ENCODE peak calls at places on chromosomes 12 and 14, in five cellular contexts. S is stimulated activated CD4-positive, alpha-beta T cell treated with anti-CD3 and anti-CD28 coated beads, Interleukin-2, amount 100 ng/mL, for 48 hours; U is mesendoderm; G is small intestine; P is cardiac muscle cell. C is an unnamed sample.

GRCh38 chr14:90605430-90605829 is 208.6 kb downstream of the CALM1 start:
- DNase-seq in S (no peak), U (peak), G (no peak), P (no peak), C (no peak)

GRCh38 chr12:120361506-120362208 is 7.3 kb downstream of the MSI1 start:
- DNase-seq in S (no peak), U (peak), G (peak), P (peak), C (peak)

GRCh38 chr12:1013618-1014489 is 22.8 kb downstream of the ERC1 start:
- DNase-seq in S (no peak), U (peak), G (no peak), P (no peak), C (no peak)

GRCh38 chr12:30694412-30694955 is 1.2 kb downstream of the IPO8 start:
- DNase-seq in S (no peak), U (peak), G (peak), P (no peak), C (no peak)

GRCh38 chr12:26318661-26319068 is 123.3 kb downstream of the SSPN start:
- DNase-seq in S (no peak), U (peak), G (no peak), P (no peak), C (no peak)

GRCh38 chr12:131056626-131057025 is 102.9 kb downstream of the ADGRD1 start:
- DNase-seq in S (no peak), U (no peak), G (no peak), P (no peak), C (no peak)

GRCh38 chr12:132422057-132423043 is 67.6 kb upstream of the FBRSL1 start:
- DNase-seq in S (no peak), U (peak), G (no peak), P (no peak), C (peak)

GRCh38 chr12:105507311-105508035 is 177.0 kb downstream of the C12orf75 start:
- DNase-seq in S (no peak), U (no peak), G (no peak), P (no peak), C (no peak)

GRCh38 chr14:103500148-103500990 is 22.3 kb downstream of the CKB start:
- DNase-seq in S (peak), U (peak), G (peak), P (peak), C (peak)

GRCh38 chr14:52693004-52693403 is 2.4 kb downstream of the ERO1A start:
- DNase-seq in S (no peak), U (no peak), G (no peak), P (no peak), C (no peak)

GRCh38 chr12:98645572-98646067 is 530 bp downstream of the APAF1 start:
- DNase-seq in S (no peak), U (peak), G (peak), P (peak), C (no peak)

GRCh38 chr12:117547209-117547608 is 185.8 kb upstream of the NOS1 start:
- DNase-seq in S (no peak), U (peak), G (no peak), P (no peak), C (no peak)

GRCh38 chr14:35218963-35219362 is 73.2 kb upstream of the PSMA6 start:
- DNase-seq in S (no peak), U (no peak), G (no peak), P (no peak), C (no peak)

GRCh38 chr14:73239463-73240241 is 2.3 kb downstream of the PAPLN start:
- DNase-seq in S (no peak), U (peak), G (no peak), P (peak), C (peak)

GRCh38 chr14:35992816-35993511 is 166.8 kb downstream of the BRMS1L start:
- DNase-seq in S (no peak), U (no peak), G (no peak), P (peak), C (no peak)

GRCh38 chr12:32535260-32535999 is 136.1 kb downstream of the FGD4 start:
- DNase-seq in S (no peak), U (peak), G (peak), P (peak), C (peak)

GRCh38 chr12:107027304-107028053 is 40.5 kb upstream of the MTERF2 start:
- DNase-seq in S (no peak), U (peak), G (peak), P (no peak), C (no peak)

GRCh38 chr14:100577321-100577985 is 9.8 kb downstream of the BEGAIN start:
- DNase-seq in S (no peak), U (no peak), G (no peak), P (no peak), C (no peak)

GRCh38 chr12:76470028-76470939 is 89.3 kb downstream of the OSBPL8 start:
- DNase-seq in S (no peak), U (peak), G (no peak), P (peak), C (no peak)

GRCh38 chr14:50059773-50060629 is 56.4 kb downstream of the VCPKMT start:
- DNase-seq in S (no peak), U (peak), G (no peak), P (no peak), C (no peak)

GRCh38 chr12:12194206-12194605 is 72.6 kb downstream of the LRP6 start:
- DNase-seq in S (no peak), U (no peak), G (no peak), P (no peak), C (no peak)

GRCh38 chr14:32134448-32135070 is 57.5 kb downstream of the ARHGAP5 start:
- DNase-seq in S (no peak), U (no peak), G (no peak), P (no peak), C (no peak)

GRCh38 chr14:29273513-29273912 is 506.9 kb downstream of the FOXG1 start:
- DNase-seq in S (no peak), U (peak), G (no peak), P (no peak), C (no peak)

GRCh38 chr12:6961695-6962284 is 8.7 kb downstream of the PHB2 start:
- DNase-seq in S (peak), U (peak), G (peak), P (peak), C (peak)

GRCh38 chr14:51242545-51243490 is 2.8 kb downstream of the TMX1 start:
- DNase-seq in S (no peak), U (peak), G (no peak), P (no peak), C (no peak)

GRCh38 chr12:125775507-125775906 is 710.3 kb downstream of the AACS start:
- DNase-seq in S (no peak), U (no peak), G (no peak), P (no peak), C (no peak)

GRCh38 chr14:94768521-94769412 is 1.1 kb downstream of the GSC start:
- DNase-seq in S (no peak), U (peak), G (no peak), P (no peak), C (no peak)

GRCh38 chr14:89427426-89428162 is 10.6 kb upstream of the FOXN3 start:
- DNase-seq in S (no peak), U (no peak), G (peak), P (no peak), C (no peak)

GRCh38 chr14:20750194-20750593 is 4.5 kb downstream of the EDDM3A start:
- DNase-seq in S (no peak), U (no peak), G (peak), P (no peak), C (no peak)

GRCh38 chr12:62908667-62909066 is 26.3 kb downstream of the PPM1H start:
- DNase-seq in S (no peak), U (no peak), G (no peak), P (no peak), C (no peak)

GRCh38 chr14:23604675-23605170 is 26.1 kb upstream of the JPH4 start:
- DNase-seq in S (no peak), U (peak), G (no peak), P (no peak), C (no peak)

GRCh38 chr12:80053048-80053790 is 46.1 kb upstream of the OTOGL start:
- DNase-seq in S (no peak), U (no peak), G (no peak), P (no peak), C (no peak)

GRCh38 chr12:33605776-33606175 is 166.2 kb upstream of the SYT10 start:
- DNase-seq in S (no peak), U (peak), G (peak), P (peak), C (peak)

GRCh38 chr14:22482782-22483553 is 106.1 kb downstream of the DAD1 start:
- DNase-seq in S (no peak), U (no peak), G (no peak), P (no peak), C (no peak)

C was measured in endothelial cell.